ENCODE peak calls at places on chromosomes 6 and 20, in eight cellular contexts. Q, Y, H, Z, E, T, G and N are unnamed samples.

GRCh38 chr20:1835531-1835930 is 59.7 kb upstream of the SIRPA start:
- DNase-seq in Y (no peak), Z (no peak), G (no peak), E (no peak), T (no peak), H (no peak), Q (no peak), N (no peak)

GRCh38 chr6:161265975-161266374 is 7.9 kb downstream of the AGPAT4 start:
- DNase-seq in E (no peak), G (no peak), Q (no peak), Z (peak), H (no peak), Y (no peak), T (no peak), N (no peak)

GRCh38 chr20:61823242-61823641 is 242.4 kb downstream of the TAF4 start:
- DNase-seq in Y (no peak), T (no peak), E (no peak), H (no peak), Z (no peak), G (no peak), Q (no peak), N (no peak)

GRCh38 chr20:54199721-54200176 is 8.1 kb upstream of the PFDN4 start:
- DNase-seq in T (peak), G (peak), E (peak), H (peak), Y (peak), Q (peak), Z (peak), N (peak)

GRCh38 chr6:160931378-160932343 is 59.9 kb upstream of the MAP3K4 start:
- DNase-seq in T (no peak), E (peak), G (no peak), Q (no peak), H (no peak), Z (no peak), Y (peak), N (no peak)

GRCh38 chr6:90263653-90264052 is 33.0 kb downstream of the BACH2 start:
- DNase-seq in H (no peak), E (peak), Q (no peak), G (no peak), T (no peak), Z (no peak), Y (peak), N (no peak)

GRCh38 chr6:29589423-29590048 is 4.6 kb downstream of the OR2H2 start:
- DNase-seq in Y (peak), Z (no peak), H (peak), G (no peak), T (peak), E (peak), Q (peak), N (no peak)

GRCh38 chr20:32034581-32035397 is 17.3 kb upstream of the HCK start:
- DNase-seq in G (no peak), E (no peak), Z (no peak), Y (no peak), H (no peak), T (no peak), Q (no peak), N (no peak)

GRCh38 chr6:42511803-42512422 is 51.9 kb upstream of the UBR2 start:
- DNase-seq in Q (no peak), Z (no peak), G (no peak), Y (peak), T (peak), E (peak), H (no peak), N (no peak)

GRCh38 chr20:25197173-25197869 is 1.8 kb downstream of the ENTPD6 start:
- DNase-seq in E (no peak), H (no peak), Q (no peak), T (no peak), Z (no peak), G (no peak), Y (no peak), N (no peak)

GRCh38 chr20:44207066-44207723 is 3.4 kb downstream of the OSER1 start:
- DNase-seq in E (no peak), H (no peak), Y (no peak), Q (no peak), G (no peak), T (no peak), Z (no peak), N (no peak)

GRCh38 chr20:1465470-1466210 is 1.0 kb downstream of the NSFL1C start:
- DNase-seq in Y (peak), T (no peak), G (no peak), Z (no peak), H (no peak), E (no peak), Q (no peak), N (no peak)

GRCh38 chr6:3575701-3576100 is 118.9 kb upstream of the SLC22A23 start:
- DNase-seq in E (no peak), T (no peak), G (no peak), Q (no peak), H (no peak), Y (no peak), Z (no peak), N (no peak)

GRCh38 chr20:15045246-15045645 is 707.8 kb upstream of the FLRT3 start:
- DNase-seq in Y (peak), E (peak), Z (no peak), Q (no peak), H (no peak), T (peak), G (peak), N (no peak)

GRCh38 chr6:159404296-159404695 is 235.1 kb downstream of the FNDC1 start:
- DNase-seq in Q (no peak), Z (no peak), G (no peak), T (peak), Y (peak), H (no peak), E (no peak), N (no peak)

GRCh38 chr6:109420751-109421150 is 19.7 kb downstream of the PPIL6 start:
- DNase-seq in G (no peak), Q (no peak), E (no peak), H (no peak), Z (no peak), T (no peak), Y (no peak), N (no peak)

GRCh38 chr6:137089305-137089704 is 44.5 kb upstream of the IL20RA start:
- DNase-seq in Z (no peak), Q (peak), Y (no peak), E (no peak), G (no peak), T (no peak), H (no peak), N (no peak)

GRCh38 chr20:50256577-50256976 is 65.9 kb downstream of the CEBPB start:
- DNase-seq in T (no peak), E (no peak), Q (no peak), G (peak), Z (no peak), Y (no peak), H (no peak), N (no peak)

GRCh38 chr20:805713-806112 is 27.8 kb upstream of the FAM110A start:
- DNase-seq in G (no peak), Z (no peak), Q (no peak), H (no peak), E (peak), T (no peak), Y (peak), N (no peak)

GRCh38 chr6:12182676-12183075 is 107.5 kb upstream of the EDN1 start:
- DNase-seq in T (no peak), Q (no peak), Z (no peak), H (no peak), G (no peak), Y (peak), E (peak), N (no peak)

GRCh38 chr6:2990179-2990931 is 9.3 kb upstream of the NQO2 start:
- DNase-seq in Q (no peak), G (no peak), Z (no peak), E (peak), H (no peak), Y (peak), T (peak), N (peak)

GRCh38 chr6:78513856-78514255 is 353.5 kb upstream of the IRAK1BP1 start:
- DNase-seq in H (no peak), E (no peak), Q (no peak), Z (no peak), Y (no peak), T (no peak), G (no peak), N (no peak)

GRCh38 chr6:168208436-168208835 is 111.1 kb downstream of the DACT2 start:
- DNase-seq in T (no peak), E (no peak), Z (no peak), G (no peak), H (no peak), Y (no peak), Q (no peak), N (no peak)

GRCh38 chr20:13995841-13996240 is 525 bp downstream of the MACROD2 start:
- DNase-seq in Y (no peak), E (no peak), G (peak), T (no peak), Z (peak), Q (peak), H (peak), N (no peak)

GRCh38 chr6:15855311-15855710 is 192.5 kb upstream of the DTNBP1 start:
- DNase-seq in E (no peak), Q (no peak), G (no peak), Z (no peak), H (no peak), Y (no peak), T (no peak), N (no peak)

GRCh38 chr6:48426636-48427035 is 315.6 kb upstream of the PTCHD4 start:
- DNase-seq in Y (peak), E (peak), Z (no peak), T (peak), G (no peak), Q (no peak), H (no peak), N (no peak)

GRCh38 chr6:81700414-81700813 is 52.1 kb downstream of the TENT5A start:
- DNase-seq in E (no peak), G (no peak), H (no peak), Y (no peak), Z (no peak), Q (no peak), T (no peak), N (no peak)

GRCh38 chr6:170127151-170127550 is 163.7 kb downstream of the DLL1 start:
- DNase-seq in Y (no peak), Q (peak), T (no peak), E (no peak), G (no peak), H (no peak), Z (peak), N (no peak)

GRCh38 chr6:41546866-41547798 is 951 bp downstream of the FOXP4 start:
- DNase-seq in Q (peak), E (peak), Y (peak), Z (peak), G (peak), H (peak), T (peak), N (peak)

GRCh38 chr6:84119277-84119676 is 85.7 kb downstream of the MRAP2 start:
- DNase-seq in Q (no peak), G (no peak), H (no peak), Z (no peak), E (peak), Y (no peak), T (peak), N (no peak)

GRCh38 chr6:144064402-144064830 is 31.0 kb downstream of the SF3B5 start:
- DNase-seq in Z (peak), T (no peak), Y (no peak), G (peak), Q (peak), E (no peak), H (no peak), N (peak)

GRCh38 chr20:15564981-15565380 is 1008.3 kb downstream of the KIF16B start:
- DNase-seq in Z (no peak), E (no peak), T (no peak), Y (no peak), Q (no peak), H (no peak), G (no peak), N (no peak)

GRCh38 chr6:159645659-159646058 is 47.4 kb downstream of the SOD2 start:
- DNase-seq in G (no peak), E (peak), Q (no peak), H (no peak), T (peak), Y (no peak), Z (no peak), N (no peak)

GRCh38 chr20:63186528-63187316 is 29.2 kb downstream of the YTHDF1 start:
- DNase-seq in Q (peak), T (no peak), G (no peak), Y (no peak), E (no peak), H (no peak), Z (peak), N (no peak)
- TF ChIP-seq CTCF in Q (no peak), T (peak), G (no peak), Y (no peak), E (peak), H (no peak), Z (no peak), N (no peak)

GRCh38 chr20:57157106-57157691 is 109.2 kb downstream of the BMP7 start:
- DNase-seq in G (no peak), Y (no peak), H (no peak), Z (no peak), T (no peak), E (no peak), Q (no peak), N (no peak)

GRCh38 chr20:57153238-57153905 is 113.1 kb downstream of the BMP7 start:
- DNase-seq in E (no peak), H (no peak), Z (no peak), Q (no peak), T (no peak), Y (no peak), G (no peak), N (no peak)

GRCh38 chr20:57158474-57158873 is 108.0 kb downstream of the BMP7 start:
- DNase-seq in Z (no peak), Q (no peak), T (no peak), Y (no peak), G (no peak), E (no peak), H (no peak), N (no peak)

GRCh38 chr20:57156050-57156770 is 110.2 kb downstream of the BMP7 start:
- DNase-seq in T (no peak), Y (no peak), H (no peak), Z (no peak), Q (no peak), E (no peak), G (no peak), N (no peak)

DNA sequence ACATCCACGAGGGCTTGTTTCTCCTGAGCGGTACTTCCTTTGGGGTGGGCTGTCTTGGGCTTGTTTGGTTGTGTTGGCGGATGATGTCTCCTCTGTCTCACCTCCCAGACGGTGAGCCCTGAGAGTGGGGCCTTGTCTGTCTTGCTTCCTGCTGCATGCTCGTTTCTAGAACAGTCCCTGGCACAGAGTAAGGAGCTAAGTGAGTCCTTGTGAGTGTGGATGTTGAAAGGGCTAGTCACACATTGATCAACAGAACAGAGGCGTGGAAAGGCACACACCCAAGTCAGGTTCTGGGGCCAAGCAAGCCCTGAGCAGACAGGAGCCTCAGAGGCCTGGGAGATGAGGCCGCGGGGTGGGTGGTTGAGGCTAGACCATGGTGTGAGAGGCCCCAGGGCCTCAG is 111.0 kb downstream of the BMP7 start:
- DNase-seq in H (no peak), Z (no peak), Y (no peak), G (no peak), E (no peak), Q (no peak), T (no peak), N (no peak)
- TF ChIP-seq CTCF in H (no peak), Z (no peak), Y (no peak), G (no peak), E (no peak), Q (no peak), T (no peak), N (no peak)

GRCh38 chr6:34858681-34859080 is 29.2 kb downstream of the TAF11 start:
- DNase-seq in Q (no peak), H (no peak), E (no peak), G (no peak), Y (peak), T (no peak), Z (no peak), N (no peak)
- TF ChIP-seq CTCF in Q (no peak), H (no peak), E (no peak), G (no peak), Y (no peak), T (no peak), Z (no peak), N (no peak)

DNA sequence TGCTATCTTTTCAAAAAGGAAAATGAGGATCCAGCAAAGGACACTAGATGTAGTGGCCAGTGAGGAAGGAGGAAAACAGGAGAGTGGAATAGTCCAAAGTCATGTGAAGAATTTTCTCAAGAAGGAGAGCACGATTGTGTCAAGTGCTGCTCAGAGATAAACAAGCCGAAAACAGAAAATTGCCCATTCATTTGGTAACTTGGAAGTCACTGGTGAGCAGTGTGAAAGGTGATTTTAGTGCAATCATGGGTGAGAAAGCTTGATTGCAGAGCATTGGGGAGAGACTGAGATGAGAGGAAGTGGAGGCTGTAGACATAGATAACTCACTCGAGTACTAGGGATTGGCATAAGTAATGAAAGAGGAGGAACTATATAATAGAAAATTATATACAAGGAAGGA is 26.0 kb upstream of the PRDM1 start:
- DNase-seq in Q (no peak), G (no peak), Y (no peak), T (no peak), Z (no peak), H (no peak), E (no peak), N (no peak)
- TF ChIP-seq CTCF in Q (no peak), G (no peak), Y (no peak), T (no peak), Z (no peak), H (no peak), E (no peak), N (no peak)

GRCh38 chr6:28371280-28371679 is 21.5 kb downstream of the ZKSCAN3 start:
- DNase-seq in Q (no peak), T (no peak), Z (no peak), H (no peak), Y (no peak), G (no peak), E (no peak), N (no peak)
- TF ChIP-seq CTCF in Q (no peak), T (no peak), Z (no peak), H (no peak), Y (no peak), G (no peak), E (no peak), N (no peak)

GRCh38 chr20:4817230-4817671 is 95.5 kb downstream of the PRND start:
- DNase-seq in Q (no peak), E (no peak), Z (peak), Y (no peak), T (no peak), G (no peak), H (peak), N (no peak)
- TF ChIP-seq CTCF in Q (no peak), E (peak), Z (no peak), Y (peak), T (no peak), G (no peak), H (peak), N (no peak)

GRCh38 chr6:125764105-125764671 is 14.8 kb downstream of the HEY2 start:
- DNase-seq in Z (no peak), T (no peak), Y (no peak), E (no peak), G (no peak), H (no peak), Q (no peak), N (no peak)

GRCh38 chr6:125753218-125753936 is 3.9 kb downstream of the HEY2 start:
- DNase-seq in H (no peak), T (peak), Y (peak), E (peak), Q (no peak), G (no peak), Z (no peak), N (no peak)

GRCh38 chr6:125759959-125760457 is 10.6 kb downstream of the HEY2 start:
- DNase-seq in G (no peak), Q (no peak), H (no peak), T (no peak), E (no peak), Y (no peak), Z (no peak), N (no peak)

GRCh38 chr6:125753937-125754259 is 4.5 kb downstream of the HEY2 start:
- DNase-seq in Q (no peak), T (no peak), Z (no peak), G (no peak), H (no peak), Y (no peak), E (no peak), N (no peak)

GRCh38 chr6:125759184-125759902 is 9.9 kb downstream of the HEY2 start:
- DNase-seq in Z (peak), G (no peak), E (no peak), Q (no peak), Y (no peak), H (peak), T (no peak), N (no peak)
- TF ChIP-seq CTCF in Z (no peak), G (no peak), E (peak), Q (no peak), Y (no peak), H (peak), T (peak), N (no peak)